ENCODE peak calls at places on chromosomes 3 and 15, in five cellular contexts. G, L, N, X and E are unnamed samples.

GRCh38 chr15:75073197-75073596 is 49.8 kb downstream of the PPCDC start:
- DNase-seq in X (no peak), N (no peak), G (no peak), L (no peak), E (no peak)

GRCh38 chr15:99486371-99487336 is 79.1 kb upstream of the MEF2A start:
- DNase-seq in N (no peak), X (no peak), G (peak; percentile 74), L (peak; percentile 55), E (peak; percentile 93)

GRCh38 chr3:167776144-167776685 is 40.7 kb downstream of the SERPINI1 start:
- DNase-seq in X (no peak), G (no peak), N (no peak), L (no peak), E (no peak)

GRCh38 chr3:9224490-9224889 is 25.0 kb downstream of the SRGAP3 start:
- DNase-seq in G (no peak), X (no peak), N (no peak), L (no peak), E (no peak)

GRCh38 chr3:57397175-57398026 is 104.9 kb upstream of the ASB14 start:
- DNase-seq in X (peak; percentile 27), L (peak; percentile 65), N (peak; percentile 14), G (no peak), E (no peak)

GRCh38 chr3:63364495-63364894 is 86.4 kb downstream of the SYNPR start:
- DNase-seq in X (no peak), L (no peak), N (no peak), G (no peak), E (no peak)

GRCh38 chr3:101873619-101874018 is 24.3 kb downstream of the NFKBIZ start:
- DNase-seq in N (no peak), G (no peak), L (no peak), X (no peak), E (no peak)

GRCh38 chr3:101070260-101071121 is 77.3 kb upstream of the ABI3BP start:
- DNase-seq in G (no peak), X (peak; percentile 51), L (peak; percentile 72), N (peak; percentile 25), E (peak; percentile 80)

GRCh38 chr3:44355634-44356033 is 17.1 kb downstream of the TCAIM start:
- DNase-seq in X (no peak), N (no peak), L (no peak), G (peak; percentile 23), E (no peak)

GRCh38 chr3:103510760-103511159 is 1075.9 kb downstream of the ZPLD1 start:
- DNase-seq in N (no peak), L (no peak), G (no peak), X (no peak), E (no peak)
- H3K4me1 ChIP-seq in N (no peaks in the 10 kb centered on the region), L (no peaks in the 10 kb centered on the region), G (no peaks in the 10 kb centered on the region), X (no peaks in the 10 kb centered on the region), E (no peaks in the 10 kb centered on the region)

GRCh38 chr3:111326144-111326995 is 215.6 kb upstream of the CD96 start:
- DNase-seq in G (no peak), N (no peak), X (no peak), L (no peak), E (no peak)
- H3K4me1 ChIP-seq in G (no peaks in the 10 kb centered on the region), N (peaks cover 16% of the 10 kb centered on the region), X (no peaks in the 10 kb centered on the region), L (peaks cover 10% of the 10 kb centered on the region), E (no peaks in the 10 kb centered on the region)

GRCh38 chr3:99861216-99861615 is 43.6 kb downstream of the CMSS1 start:
- DNase-seq in G (no peak), X (no peak), N (no peak), L (no peak), E (no peak)
- H3K4me1 ChIP-seq in G (peaks cover 3% of the 10 kb centered on the region), X (no peaks in the 10 kb centered on the region), N (peaks cover 4% of the 10 kb centered on the region), L (peaks cover 26% of the 10 kb centered on the region), E (peaks cover 6% of the 10 kb centered on the region)

DNA sequence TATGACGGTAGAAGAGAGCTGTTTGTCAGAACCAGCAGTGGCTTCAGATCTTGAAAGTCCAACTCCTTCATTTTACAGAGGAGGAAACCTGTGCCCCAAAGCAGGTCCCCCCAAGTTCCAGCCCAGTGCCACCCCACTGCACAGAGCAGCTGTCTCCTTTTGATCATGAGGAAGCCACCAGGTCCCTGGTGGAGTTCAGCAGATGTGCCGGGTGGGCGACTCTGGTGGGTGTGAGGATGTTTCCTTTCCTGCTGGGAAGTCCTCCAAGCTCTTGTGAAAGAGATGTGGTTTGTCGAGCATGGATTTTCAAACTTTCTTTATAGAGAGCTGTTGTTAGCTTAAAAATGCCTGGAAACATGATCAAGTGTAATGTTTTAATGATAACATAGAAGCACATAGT is 52.0 kb downstream of the SMAD3 start:
- DNase-seq in L (no peak), N (no peak), X (no peak), G (no peak), E (peak; percentile 63)
- H3K4me1 ChIP-seq in L (peaks cover 94% of the 10 kb centered on the region), N (peaks cover 83% of the 10 kb centered on the region), X (peaks cover 30% of the 10 kb centered on the region), G (peaks cover 23% of the 10 kb centered on the region), E (peaks cover 17% of the 10 kb centered on the region)